ENCODE peak calls at places on chromosomes 4 and X, in eight cellular contexts. Z is tibial nerve, G is cardiac muscle cell, W is breast epithelium, T is heart left ventricle, R is mammary epithelial cell, E is Peyer's patch, S is GM23338. K is an unnamed sample. For H3K27me3, the result is how much of the 10 kb centered on the place peaks cover.

GRCh38 chr4:142278663-142279062 is 567.4 kb downstream of the INPP4B start:
- DNase-seq in Z (no peak), G (no peak), W (no peak), T (no peak), R (peak), E (no peak), S (no peak), K (no peak)

GRCh38 chr4:81452452-81453011 is 19.2 kb downstream of the RASGEF1B start:
- DNase-seq in Z (no peak), G (peak), W (no peak), T (no peak), R (peak), E (no peak), S (no peak), K (no peak)

GRCh38 chr4:173642509-173642908 is 112.5 kb upstream of the HAND2 start:
- DNase-seq in Z (no peak), G (no peak), W (no peak), T (no peak), R (no peak), E (no peak), S (peak), K (no peak)

GRCh38 chrX:6052111-6052745 is 176.4 kb downstream of the NLGN4X start:
- DNase-seq in Z (no peak), G (no peak), W (no peak), T (no peak), R (peak), E (no peak), S (no peak), K (no peak)

GRCh38 chr4:151218343-151218742 is 58.6 kb upstream of the PRSS48 start:
- DNase-seq in Z (no peak), G (peak), W (no peak), T (no peak), R (no peak), E (no peak), S (no peak), K (no peak)

GRCh38 chrX:40170830-40171512 is 73.2 kb upstream of the BCOR start:
- DNase-seq in Z (no peak), G (no peak), W (no peak), T (no peak), R (no peak), E (no peak), S (peak), K (no peak)

GRCh38 chr4:16573181-16573580 is 325.3 kb downstream of the LDB2 start:
- DNase-seq in Z (peak), G (peak), W (no peak), T (no peak), R (no peak), E (no peak), S (no peak), K (no peak)

GRCh38 chr4:1842993-1843448 is 12.9 kb downstream of the LETM1 start:
- DNase-seq in Z (peak), G (peak), W (no peak), T (no peak), R (no peak), E (no peak), S (no peak), K (no peak)

GRCh38 chrX:124035657-124036056 is 74.2 kb downstream of the STAG2 start:
- DNase-seq in Z (no peak), G (no peak), W (no peak), T (no peak), R (no peak), E (no peak), S (no peak), K (no peak)

GRCh38 chrX:109840585-109840984 is 107.5 kb upstream of the ACSL4 start:
- DNase-seq in Z (peak), G (peak), W (peak), T (peak), R (peak), E (no peak), S (no peak), K (no peak)

GRCh38 chr4:120318447-120318846 is 251.8 kb upstream of the MAD2L1 start:
- DNase-seq in Z (no peak), G (no peak), W (no peak), T (no peak), R (no peak), E (no peak), S (no peak), K (no peak)

GRCh38 chr4:164753873-164754488 is at the start of gene SMIM31:
- DNase-seq in Z (no peak), G (no peak), W (no peak), T (no peak), R (no peak), E (no peak), S (no peak), K (no peak)

GRCh38 chrX:30864383-30864785 is 24.7 kb downstream of the TAB3 start:
- DNase-seq in Z (no peak), G (peak), W (no peak), T (peak), R (no peak), E (no peak), S (no peak), K (no peak)

GRCh38 chr4:22876281-22876680 is 183.5 kb downstream of the GBA3 start:
- DNase-seq in Z (no peak), G (no peak), W (no peak), T (no peak), R (no peak), E (no peak), S (no peak), K (no peak)

GRCh38 chr4:139940600-139940999 is 213.4 kb downstream of the MAML3 start:
- DNase-seq in Z (no peak), G (no peak), W (no peak), T (no peak), R (no peak), E (no peak), S (no peak), K (no peak)

GRCh38 chr4:182502074-182502473 is 258.9 kb downstream of the TENM3 start:
- DNase-seq in Z (no peak), G (no peak), W (no peak), T (no peak), R (no peak), E (no peak), S (peak), K (no peak)

GRCh38 chrX:108271397-108271787 is 166.8 kb downstream of the COL4A6 start:
- DNase-seq in Z (no peak), G (no peak), W (no peak), T (no peak), R (no peak), E (no peak), S (no peak), K (no peak)

GRCh38 chr4:3783691-3784306 is 17.6 kb downstream of the ADRA2C start:
- DNase-seq in Z (no peak), G (no peak), W (no peak), T (no peak), R (no peak), E (no peak), S (peak), K (no peak)

GRCh38 chr4:76293705-76294274 is 12.7 kb upstream of the STBD1 start:
- DNase-seq in Z (no peak), G (peak), W (no peak), T (no peak), R (no peak), E (no peak), S (no peak), K (no peak)

GRCh38 chr4:94548571-94548970 is 96.8 kb downstream of the PDLIM5 start:
- DNase-seq in Z (no peak), G (peak), W (no peak), T (peak), R (peak), E (no peak), S (peak), K (no peak)

GRCh38 chr4:18914182-18914581 is 892.6 kb upstream of the LCORL start:
- DNase-seq in Z (no peak), G (no peak), W (no peak), T (no peak), R (peak), E (no peak), S (no peak), K (no peak)

GRCh38 chr4:114318309-114318708 is 280.3 kb upstream of the UGT8 start:
- DNase-seq in Z (no peak), G (no peak), W (no peak), T (no peak), R (no peak), E (no peak), S (no peak), K (no peak)

GRCh38 chr4:20255823-20256222 is 4.1 kb downstream of the SLIT2 start:
- DNase-seq in Z (no peak), G (no peak), W (no peak), T (no peak), R (no peak), E (no peak), S (peak), K (no peak)

GRCh38 chrX:16484338-16484737 is 165.6 kb upstream of the S100G start:
- DNase-seq in Z (no peak), G (peak), W (no peak), T (no peak), R (peak), E (no peak), S (no peak), K (no peak)

GRCh38 chr4:184028571-184028996 is 123.5 kb downstream of the STOX2 start:
- DNase-seq in Z (no peak), G (no peak), W (no peak), T (no peak), R (no peak), E (no peak), S (no peak), K (no peak)

GRCh38 chr4:184343400-184344177 is 125.9 kb upstream of the ENPP6 start:
- DNase-seq in Z (peak), G (peak), W (peak), T (peak), R (peak), E (peak), S (peak), K (peak)

GRCh38 chr4:3276961-3277360 is 15.9 kb upstream of the RGS12 start:
- DNase-seq in Z (no peak), G (peak), W (peak), T (no peak), R (no peak), E (no peak), S (no peak), K (no peak)

GRCh38 chr4:113975578-113975977 is 3.9 kb downstream of the ARSJ start:
- DNase-seq in Z (no peak), G (no peak), W (no peak), T (no peak), R (no peak), E (no peak), S (no peak), K (no peak)

GRCh38 chr4:8120518-8120917 is 38.1 kb downstream of the ABLIM2 start:
- DNase-seq in Z (no peak), G (no peak), W (no peak), T (no peak), R (no peak), E (no peak), S (no peak), K (no peak)

GRCh38 chr4:54001558-54002365 is 62.6 kb downstream of the CHIC2 start:
- DNase-seq in Z (no peak), G (no peak), W (no peak), T (no peak), R (no peak), E (no peak), S (peak), K (no peak)

GRCh38 chr4:153131478-153132069 is 72.7 kb upstream of the TRIM2 start:
- DNase-seq in Z (no peak), G (no peak), W (no peak), T (no peak), R (no peak), E (no peak), S (peak), K (no peak)

GRCh38 chrX:38941675-38942074 is 140.4 kb downstream of the MID1IP1 start:
- DNase-seq in Z (no peak), G (no peak), W (no peak), T (no peak), R (no peak), E (no peak), S (no peak), K (no peak)

GRCh38 chr4:58136611-58137010 is 1026.4 kb upstream of the IGFBP7 start:
- DNase-seq in Z (no peak), G (no peak), W (no peak), T (no peak), R (no peak), E (no peak), S (no peak), K (no peak)

GRCh38 chr4:118417325-118417724 is 64.5 kb upstream of the PRSS12 start:
- DNase-seq in Z (no peak), G (no peak), W (no peak), T (no peak), R (peak), E (no peak), S (no peak), K (no peak)

GRCh38 chrX:138745215-138745614 is 33.7 kb upstream of the FGF13 start:
- DNase-seq in Z (peak), G (peak), W (no peak), T (no peak), R (peak), E (no peak), S (peak), K (no peak)

GRCh38 chr4:86523333-86523732 is 70.8 kb upstream of the PTPN13 start:
- DNase-seq in Z (no peak), G (no peak), W (no peak), T (no peak), R (no peak), E (no peak), S (no peak), K (no peak)

GRCh38 chr4:149987777-149988410 is 90.4 kb upstream of the DCLK2 start:
- DNase-seq in Z (no peak), G (no peak), W (no peak), T (no peak), R (no peak), E (no peak), S (no peak), K (no peak)

GRCh38 chr4:140149851-140150635 is 3.9 kb downstream of the MAML3 start:
- DNase-seq in Z (peak), G (peak), W (peak), T (peak), R (peak), E (peak), S (peak), K (peak)

GRCh38 chrX:68994135-68994882 is 165.5 kb downstream of the EFNB1 start:
- DNase-seq in Z (no peak), G (no peak), W (no peak), T (no peak), R (no peak), E (no peak), S (no peak), K (peak)

DNA sequence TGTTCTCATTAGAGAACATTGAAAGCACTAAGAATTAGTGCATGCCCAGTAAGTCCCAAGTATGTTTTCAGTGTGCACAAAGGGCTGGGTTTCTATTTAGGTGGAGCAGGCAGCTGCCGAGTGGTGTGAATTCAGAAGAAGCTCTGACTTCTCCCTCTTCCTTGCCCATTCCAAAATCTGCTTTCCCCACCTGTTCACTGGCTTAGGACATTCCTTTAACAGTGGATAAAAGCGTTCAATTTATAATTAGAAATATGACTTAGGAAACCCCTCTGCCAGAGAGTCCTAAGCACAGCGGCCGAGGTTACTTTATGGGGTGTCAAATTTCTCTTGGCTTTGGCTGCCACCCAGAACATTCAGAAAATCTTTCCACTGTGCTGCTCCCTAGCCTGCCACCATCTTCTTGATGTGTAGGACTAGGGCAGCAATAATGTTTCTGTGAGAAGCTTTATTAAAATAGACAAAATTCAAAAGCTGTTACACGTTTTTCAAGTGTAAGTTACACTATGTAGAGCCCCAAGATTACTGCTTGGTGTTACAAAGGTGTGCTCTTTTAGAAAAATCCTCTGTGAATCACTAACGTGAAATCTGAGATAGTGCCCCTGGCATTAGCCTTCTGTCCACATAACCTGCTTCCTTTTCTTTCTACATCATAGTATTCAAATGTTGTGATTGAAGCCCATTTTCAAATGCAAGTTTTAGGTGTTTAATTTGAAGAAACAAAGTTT is 191.6 kb upstream of the ANKRD50 start:
- DNase-seq in Z (peak), G (peak), W (no peak), T (peak), R (peak), E (no peak), S (peak), K (no peak)
- H3K4me3 ChIP-seq in Z (no peak), G (no peak), W (no peak), T (peak), R (no peak), E (no peak), S (no peak), K (peak)

DNA sequence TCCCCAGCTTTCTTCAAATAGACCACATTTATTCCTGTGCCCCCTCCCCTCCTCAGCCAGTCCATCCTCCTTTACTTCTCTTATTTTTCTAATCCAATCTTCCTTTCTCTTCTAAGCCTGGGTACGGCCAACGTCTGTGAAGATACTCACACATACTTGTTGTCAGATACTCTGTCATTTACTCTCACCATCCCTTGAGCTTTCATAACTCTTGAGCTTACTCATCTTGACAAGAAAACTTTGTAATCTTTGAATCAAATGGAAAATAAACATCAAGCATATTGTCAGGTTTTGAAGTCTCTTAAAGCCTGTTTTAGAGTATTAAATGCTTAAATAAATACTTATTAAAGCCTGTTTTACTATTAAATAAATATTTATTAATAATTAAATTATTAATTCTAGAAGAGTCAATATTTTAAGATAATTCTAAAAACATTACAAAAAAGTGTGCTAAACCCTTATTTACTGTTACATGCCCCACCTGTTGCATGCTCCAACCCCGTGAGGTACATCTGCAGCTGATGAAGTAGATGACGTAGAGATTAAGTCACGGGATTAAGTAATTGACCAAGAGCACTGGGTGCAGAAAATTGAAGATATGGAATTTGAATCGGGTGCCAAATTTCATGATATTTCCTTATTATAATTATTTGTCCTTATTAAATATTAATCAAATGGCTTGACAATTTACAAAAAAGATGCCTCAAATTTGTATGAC is 1.5 kb upstream of the TRIML2 start:
- DNase-seq in Z (no peak), G (no peak), W (no peak), T (no peak), R (peak), E (no peak), S (no peak), K (no peak)
- H3K27me3 ChIP-seq in Z (under half), G (under half), W (under half), T (under half), R (under half), E (under half), S (under half), K (under half)

DNA sequence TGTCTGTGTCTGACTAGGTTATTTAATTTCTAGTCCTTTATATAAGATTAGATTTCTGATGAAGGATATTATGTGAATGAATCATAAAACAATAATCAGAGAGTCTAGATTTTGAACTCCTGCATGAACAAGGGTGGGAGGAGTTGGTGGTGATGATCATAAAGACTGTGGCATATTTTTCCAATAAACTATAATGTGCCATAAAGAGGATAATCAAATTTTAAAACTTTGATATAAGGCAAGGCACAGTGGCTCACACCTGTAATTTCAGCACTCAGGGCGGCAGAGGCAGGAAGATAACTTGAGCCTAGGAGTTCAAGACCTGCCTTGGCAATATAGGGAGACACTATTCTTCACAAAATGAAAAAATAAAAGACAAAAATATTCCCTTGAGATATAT is 473.3 kb downstream of the GABRG1 start:
- DNase-seq in Z (no peak), G (no peak), W (no peak), T (no peak), R (no peak), E (no peak), S (no peak), K (no peak)
- TF ChIP-seq CTCF in Z (no peak), G (no peak), W (no peak), T (no peak), R (no peak), E (no peak), S (no peak), K (no peak)

GRCh38 chrX:12997898-12998687 is 23.2 kb downstream of the TMSB4X start:
- DNase-seq in Z (no peak), G (no peak), W (no peak), T (no peak), R (no peak), E (no peak), S (no peak), K (no peak)
- H3K4me3 ChIP-seq in Z (no peak), G (no peak), W (no peak), T (no peak), R (no peak), E (no peak), S (no peak), K (no peak)

GRCh38 chr4:5708171-5708828 is at the start of gene EVC2:
- DNase-seq in Z (peak), G (peak), W (peak), T (peak), R (peak), E (peak), S (peak), K (peak)

GRCh38 chr4:5707366-5708133 is 809 bp downstream of the EVC2 start:
- DNase-seq in Z (no peak), G (no peak), W (no peak), T (no peak), R (no peak), E (no peak), S (no peak), K (no peak)

GRCh38 chr4:5710065-5710961 is 688 bp upstream of the EVC start:
- DNase-seq in Z (no peak), G (peak), W (no peak), T (no peak), R (peak), E (no peak), S (peak), K (no peak)

GRCh38 chr4:5710962-5711478 is at the start of gene EVC:
- DNase-seq in Z (peak), G (peak), W (peak), T (peak), R (peak), E (peak), S (peak), K (peak)

GRCh38 chr4:5708829-5709680 is 696 bp upstream of the EVC2 start:
- DNase-seq in Z (no peak), G (no peak), W (no peak), T (no peak), R (no peak), E (no peak), S (peak), K (no peak)
- H3K27me3 ChIP-seq in Z (under half), G (under half), W (under half), T (under half), R (under half), E (under half), S (under half), K (under half)

GRCh38 chrX:76279007-76279406 is 106.1 kb downstream of the PBDC1 start:
- DNase-seq in Z (peak), G (peak), W (no peak), T (peak), R (peak), E (no peak), S (peak), K (no peak)
- TF ChIP-seq CTCF in Z (peak), G (peak), W (peak), T (peak), R (peak), E (peak), S (peak), K (peak)

GRCh38 chrX:43139645-43140044 is 361.7 kb upstream of the PPP1R2C start:
- DNase-seq in Z (no peak), G (no peak), W (no peak), T (no peak), R (no peak), E (no peak), S (no peak), K (no peak)
- H3K4me3 ChIP-seq in Z (no peak), G (no peak), W (no peak), T (no peak), R (no peak), E (no peak), S (no peak), K (no peak)